ENCODE peak calls at places on chromosomes 12 and 14, in ten cellular contexts. X, V, W, U, G, E, P, B, F and L are unnamed samples.

GRCh38 chr14:87628129-87628528 is 364.9 kb downstream of the GALC start:
- DNase-seq in G (peak), U (peak), P (no peak), E (no peak), F (no peak), X (no peak), W (peak), B (no peak), V (peak), L (no peak)

GRCh38 chr12:64450711-64451486 is 1.0 kb upstream of the TBK1 start:
- DNase-seq in V (peak), W (peak), E (no peak), P (peak), F (peak), U (peak), G (peak), X (no peak), B (no peak), L (peak)

GRCh38 chr12:90839340-90839739 is 115.6 kb downstream of the CCER1 start:
- DNase-seq in F (no peak), P (no peak), X (no peak), U (no peak), E (no peak), G (peak), W (no peak), V (no peak), B (no peak), L (no peak)

GRCh38 chr12:126784328-126784921 is 1482.5 kb upstream of the TMEM132C start:
- DNase-seq in V (peak), G (peak), F (peak), W (peak), B (no peak), P (peak), E (no peak), X (no peak), U (peak), L (peak)

GRCh38 chr12:112524676-112525425 is 106.1 kb downstream of the PTPN11 start:
- DNase-seq in P (no peak), F (no peak), U (peak), V (peak), X (no peak), B (no peak), E (no peak), W (peak), G (peak), L (peak)

GRCh38 chr12:63885401-63885800 is 40.9 kb downstream of the SRGAP1 start:
- DNase-seq in G (no peak), P (no peak), B (no peak), X (no peak), E (no peak), F (no peak), W (no peak), U (no peak), V (no peak), L (no peak)

GRCh38 chr14:61296707-61297502 is 15.8 kb upstream of the TMEM30B start:
- DNase-seq in F (peak), W (peak), G (peak), U (peak), V (peak), P (no peak), X (no peak), B (no peak), E (no peak), L (no peak)

GRCh38 chr12:130286041-130286440 is 51.6 kb upstream of the PIWIL1 start:
- DNase-seq in U (no peak), F (no peak), E (no peak), P (no peak), B (no peak), G (no peak), X (no peak), V (no peak), W (no peak), L (peak)

GRCh38 chr12:124837958-124838803 is 25.5 kb downstream of the SCARB1 start:
- DNase-seq in V (peak), U (peak), X (no peak), F (no peak), G (peak), B (no peak), E (no peak), P (no peak), W (peak), L (peak)

GRCh38 chr12:73984552-73984951 is 553.1 kb upstream of the ATXN7L3B start:
- DNase-seq in E (no peak), W (no peak), F (no peak), G (no peak), P (no peak), V (no peak), U (no peak), X (no peak), B (no peak), L (no peak)

GRCh38 chr12:49283541-49284429 is 11.2 kb upstream of the PRPH start:
- DNase-seq in E (peak), X (no peak), P (no peak), G (no peak), V (no peak), B (no peak), F (no peak), W (no peak), U (no peak), L (peak)

GRCh38 chr12:106956048-106956935 is 585 bp downstream of the TMEM263 start:
- DNase-seq in E (peak), X (no peak), W (peak), U (peak), V (peak), B (peak), G (peak), F (no peak), P (peak), L (peak)

GRCh38 chr12:106226884-106227640 is 20.8 kb downstream of the CKAP4 start:
- DNase-seq in G (peak), V (peak), X (no peak), W (no peak), U (peak), E (no peak), B (no peak), P (no peak), F (peak), L (peak)

GRCh38 chr12:89768586-89769482 is 60.2 kb upstream of the ATP2B1 start:
- DNase-seq in V (peak), U (peak), B (no peak), G (peak), E (no peak), P (no peak), W (peak), X (no peak), F (peak), L (no peak)

GRCh38 chr12:68221497-68221896 is 4.1 kb downstream of the IL26 start:
- DNase-seq in V (no peak), E (no peak), G (no peak), B (no peak), W (no peak), P (no peak), U (no peak), X (no peak), F (no peak), L (no peak)

GRCh38 chr12:63151898-63152700 is 1.1 kb upstream of the AVPR1A start:
- DNase-seq in X (no peak), B (no peak), V (peak), U (peak), G (peak), E (peak), W (peak), P (peak), F (peak), L (peak)

GRCh38 chr12:119665164-119665929 is 2.6 kb upstream of the PRKAB1 start:
- DNase-seq in G (no peak), V (no peak), E (no peak), P (no peak), B (no peak), F (no peak), W (no peak), X (no peak), U (no peak), L (no peak)

GRCh38 chr12:116735084-116735483 is 2.8 kb downstream of the SPRING1 start:
- DNase-seq in U (no peak), X (no peak), F (no peak), E (no peak), V (no peak), B (no peak), W (no peak), P (no peak), G (no peak), L (peak)

GRCh38 chr12:77796775-77797174 is 33.9 kb upstream of the NAV3 start:
- DNase-seq in B (no peak), E (no peak), P (no peak), V (peak), G (peak), W (peak), X (no peak), F (no peak), U (peak), L (no peak)

GRCh38 chr14:64937176-64937820 is 5.2 kb downstream of the GPX2 start:
- DNase-seq in V (no peak), W (no peak), X (no peak), U (no peak), F (no peak), P (no peak), G (no peak), B (no peak), E (no peak), L (no peak)